ENCODE peak calls at places on chromosome 15, in seven cellular contexts. T is mammary epithelial cell, E is adrenal gland, A is aorta, I is ovary, G is brain microvascular endothelial cell, S is IMR-90. U is an unnamed sample. For H3K27me3, the result is how much of the 10 kb centered on the place peaks cover.

GRCh38 chr15:62798536-62798935 is 244.0 kb upstream of the TPM1 start:
- DNase-seq in S (no peak), E (no peak), I (no peak), G (no peak), A (no peak), T (no peak), U (no peak)

GRCh38 chr15:48395532-48396011 is 64.3 kb downstream of the DUT start:
- DNase-seq in A (peak), S (peak), T (peak), I (no peak), E (no peak), G (no peak), U (peak)

GRCh38 chr15:76988874-76989780 is 5.8 kb upstream of the PSTPIP1 start:
- DNase-seq in E (peak), G (no peak), S (no peak), T (no peak), I (peak), A (peak), U (no peak)

GRCh38 chr15:91948001-91948608 is 94.6 kb downstream of the SLCO3A1 start:
- DNase-seq in S (peak), T (peak), E (no peak), I (no peak), A (no peak), G (no peak), U (peak)

GRCh38 chr15:73464602-73465001 is 21.6 kb downstream of the REC114 start:
- DNase-seq in I (no peak), T (no peak), S (no peak), A (no peak), G (no peak), E (no peak), U (no peak)

GRCh38 chr15:95972136-95972553 is 358.4 kb upstream of the NR2F2 start:
- DNase-seq in E (peak), G (peak), T (peak), S (peak), I (peak), A (peak), U (peak)

GRCh38 chr15:87121357-87121756 is 1041.7 kb downstream of the AGBL1 start:
- DNase-seq in A (no peak), G (no peak), I (no peak), E (no peak), S (no peak), T (peak), U (no peak)

GRCh38 chr15:93982226-93982641 is 249.1 kb upstream of the MCTP2 start:
- DNase-seq in S (no peak), A (no peak), G (no peak), E (no peak), T (no peak), I (no peak), U (no peak)

GRCh38 chr15:74460903-74461846 is at the start of gene UBL7:
- DNase-seq in I (peak), G (peak), S (peak), E (peak), A (peak), T (peak), U (peak)

GRCh38 chr15:65525622-65526021 is 4.6 kb upstream of the HACD3 start:
- DNase-seq in T (peak), E (peak), G (peak), I (no peak), S (no peak), A (no peak), U (no peak)

GRCh38 chr15:38650936-38651327 is 86.3 kb upstream of the RASGRP1 start:
- DNase-seq in T (no peak), G (no peak), A (no peak), E (no peak), S (no peak), I (no peak), U (no peak)
- H3K4me3 ChIP-seq in T (no peak), G (no peak), A (no peak), E (no peak), S (no peak), I (no peak), U (no peak)

DNA sequence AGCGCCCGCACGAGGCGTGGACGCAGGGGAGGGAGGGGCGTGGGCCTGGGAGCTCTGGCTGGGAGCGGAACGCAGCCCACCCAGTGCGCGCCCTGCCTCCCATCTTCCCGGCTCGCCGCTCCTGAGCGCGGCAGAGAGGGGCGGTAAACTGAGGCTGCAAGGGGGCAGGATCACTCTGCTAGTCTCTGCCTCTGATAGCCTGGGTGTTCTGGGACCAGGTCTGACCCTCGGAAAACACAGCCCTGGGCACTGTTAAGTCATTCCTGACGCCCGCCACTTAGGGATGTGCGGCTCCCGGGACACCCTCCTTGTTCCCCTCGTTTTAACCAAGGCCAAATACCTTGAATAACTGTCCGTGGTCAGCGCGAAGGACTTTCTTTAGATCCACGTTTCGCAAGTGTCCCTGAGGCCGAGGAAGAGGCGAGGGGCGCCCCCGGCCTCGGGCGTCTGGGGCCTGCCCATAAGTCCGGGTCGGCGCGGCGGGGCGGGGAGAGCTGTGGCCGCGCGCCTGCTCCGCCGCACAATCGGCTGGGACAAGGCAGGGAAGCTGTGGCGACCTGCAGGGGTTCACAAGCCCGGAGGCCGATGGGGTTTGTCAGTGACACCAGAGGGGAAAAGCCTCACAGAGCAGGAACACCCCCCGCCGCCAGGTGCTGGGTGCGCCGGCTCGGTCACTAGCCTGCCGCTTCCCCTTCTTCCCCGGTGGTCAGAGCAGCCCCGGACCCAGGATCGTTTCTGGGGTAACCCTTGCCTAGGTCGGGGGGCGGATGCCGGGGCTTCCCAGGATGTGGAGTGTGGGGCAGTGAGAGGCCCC is 1.5 kb downstream of the ITPKA start:
- DNase-seq in S (no peak), I (no peak), T (no peak), E (no peak), G (no peak), A (no peak), U (no peak)
- H3K27me3 ChIP-seq in S (under half), I (under half), T (under half), E (under half), G (under half), A (under half), U (under half)

GRCh38 chr15:59350421-59350732 is 22.3 kb downstream of the MYO1E start:
- DNase-seq in T (no peak), E (no peak), G (no peak), A (no peak), I (no peak), S (no peak), U (no peak)
- H3K4me3 ChIP-seq in T (no peak), E (no peak), G (no peak), A (no peak), I (no peak), S (no peak), U (no peak)

DNA sequence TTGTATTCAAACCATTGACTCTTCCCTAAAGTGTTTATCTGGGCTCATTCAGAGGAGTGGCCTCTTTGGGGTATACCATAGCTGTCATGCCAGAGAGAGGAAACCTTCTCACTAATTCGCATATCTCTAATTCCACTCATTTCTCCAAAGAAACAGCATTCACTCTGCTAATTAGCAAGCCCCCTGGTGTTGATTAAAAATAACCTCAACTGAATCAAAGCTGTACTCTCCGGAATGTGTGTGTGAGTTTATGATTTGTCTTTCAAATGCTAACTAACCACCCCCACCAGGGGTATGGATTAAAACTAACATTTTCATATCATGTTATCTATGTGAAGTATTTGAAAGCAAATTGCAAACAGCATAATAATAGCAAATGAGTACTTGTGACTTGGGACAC is 45.5 kb downstream of the PAQR5 start:
- DNase-seq in S (no peak), T (no peak), I (no peak), A (no peak), E (no peak), G (no peak), U (no peak)
- H3K27me3 ChIP-seq in S (under half), T (under half), I (under half), A (under half), E (under half), G (under half), U (under half)

GRCh38 chr15:45132844-45133560 is 3.2 kb downstream of the DUOX1 start:
- DNase-seq in G (no peak), E (no peak), S (no peak), I (no peak), A (no peak), T (peak), U (no peak)

GRCh38 chr15:45133561-45133920 is 3.7 kb downstream of the DUOX1 start:
- DNase-seq in I (no peak), S (no peak), A (no peak), G (no peak), E (no peak), T (peak), U (no peak)

GRCh38 chr15:45129651-45130129 is at the start of the genes DUOX1 and DUOXA1:
- DNase-seq in E (peak), S (no peak), T (peak), G (no peak), I (no peak), A (no peak), U (no peak)

GRCh38 chr15:45130291-45131000 is 652 bp downstream of the DUOX1 start:
- DNase-seq in S (no peak), E (no peak), A (no peak), T (no peak), I (no peak), G (no peak), U (no peak)

DNA sequence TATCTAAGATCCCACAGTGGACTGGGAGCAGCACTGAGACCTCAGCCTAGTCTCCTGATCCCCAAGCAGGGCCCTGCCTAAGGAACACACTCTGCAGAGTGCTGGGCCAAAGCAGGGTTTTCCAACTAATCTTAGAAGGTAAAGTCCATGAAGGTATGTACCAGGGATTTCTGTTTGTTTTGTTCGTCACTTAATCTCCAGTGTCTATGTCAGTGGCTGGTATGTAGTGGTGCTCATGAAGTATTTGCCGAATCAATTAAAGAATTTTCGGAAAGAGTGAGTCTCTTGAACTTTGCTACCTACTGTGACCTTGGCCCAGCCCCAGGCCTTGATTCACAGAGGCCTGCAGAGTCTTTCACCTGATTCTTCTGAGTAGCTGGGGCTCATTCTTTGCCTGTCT is 1.7 kb downstream of the DUOX1 start:
- DNase-seq in I (no peak), T (no peak), A (no peak), S (no peak), E (no peak), G (no peak), U (no peak)
- H3K4me3 ChIP-seq in I (no peak), T (no peak), A (no peak), S (no peak), E (no peak), G (no peak), U (no peak)

DNA sequence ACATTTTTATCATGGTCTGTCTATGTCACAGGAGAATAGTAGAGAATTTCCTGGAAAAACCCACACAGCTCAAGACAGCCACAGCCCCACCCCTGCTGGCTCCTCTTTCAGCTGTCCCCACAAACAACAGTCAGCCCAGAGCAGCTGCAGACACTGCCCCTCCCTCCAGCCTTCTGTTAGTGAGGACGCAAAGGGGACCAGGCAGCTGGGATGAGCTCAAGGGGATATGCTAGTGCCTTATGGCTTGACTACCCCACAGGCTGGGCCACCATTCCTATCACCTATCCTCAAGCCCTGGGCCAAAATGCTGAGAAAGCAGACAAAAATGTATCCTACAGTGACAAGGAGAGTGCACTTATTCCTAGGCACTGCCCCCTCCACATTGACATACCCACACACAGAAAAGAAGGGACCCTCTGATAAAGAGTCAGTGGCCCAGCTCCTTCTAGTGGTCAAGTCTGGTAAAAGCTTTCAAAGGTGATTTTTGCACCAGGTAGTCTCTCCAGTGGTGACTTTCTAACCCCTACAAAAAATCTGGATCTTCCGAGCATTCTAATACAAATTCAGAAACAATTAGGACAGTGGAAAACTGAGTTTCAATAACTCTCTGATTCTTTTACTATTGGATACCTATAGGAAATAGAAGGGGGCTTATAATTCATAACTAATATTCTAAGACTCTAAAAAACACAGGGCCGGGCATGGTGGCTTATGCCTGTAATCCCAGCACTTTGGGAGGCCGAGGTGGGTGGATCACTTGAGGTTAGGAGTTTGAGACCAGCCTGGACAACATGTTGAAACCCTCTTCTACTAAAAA is 3.0 kb upstream of the MAP1A start:
- DNase-seq in S (peak), G (no peak), T (no peak), A (peak), I (no peak), E (no peak), U (no peak)
- H3K27me3 ChIP-seq in S (under half), G (under half), T (under half), A (under half), I (under half), E (under half), U (under half)

GRCh38 chr15:70486012-70486411 is 277.3 kb downstream of the UACA start:
- DNase-seq in T (no peak), I (no peak), G (no peak), A (peak), E (no peak), S (no peak), U (no peak)
- H3K4me3 ChIP-seq in T (no peak), I (no peak), G (no peak), A (no peak), E (no peak), S (no peak), U (no peak)

GRCh38 chr15:52783929-52784798 is 6.0 kb downstream of the ONECUT1 start:
- DNase-seq in S (no peak), A (no peak), T (no peak), I (no peak), E (no peak), G (no peak), U (peak)
- H3K27me3 ChIP-seq in S (half or more), A (under half), T (half or more), I (under half), E (half or more), G (half or more), U (half or more)